ENCODE peak calls at places on chromosome 22, in seven cellular contexts. O, X, Y, R, L, E and U are unnamed samples.

GRCh38 chr22:27397036-27397947 is 404.3 kb downstream of the MN1 start:
- DNase-seq in O (no peak), X (no peak), Y (no peak), R (no peak), L (no peak), E (no peak), U (peak)

GRCh38 chr22:45211435-45211834 is 29.3 kb downstream of the KIAA0930 start:
- DNase-seq in O (peak), X (no peak), Y (no peak), R (no peak), L (no peak), E (no peak), U (peak)

GRCh38 chr22:39290248-39290720 is 29.1 kb downstream of the RPL3 start:
- DNase-seq in O (no peak), X (peak), Y (no peak), R (peak), L (no peak), E (no peak), U (no peak)

GRCh38 chr22:47778160-47778658 is 1015.8 kb downstream of the TBC1D22A start:
- DNase-seq in O (no peak), X (no peak), Y (no peak), R (no peak), L (no peak), E (no peak), U (no peak)

GRCh38 chr22:28142361-28142801 is 223.3 kb upstream of the PITPNB start:
- DNase-seq in O (no peak), X (no peak), Y (peak), R (peak), L (no peak), E (no peak), U (peak)

GRCh38 chr22:20816559-20816958 is 42.1 kb downstream of the PI4KA start:
- DNase-seq in O (peak), X (no peak), Y (no peak), R (no peak), L (no peak), E (no peak), U (no peak)

GRCh38 chr22:39478461-39478860 is 21.6 kb downstream of the MGAT3 start:
- DNase-seq in O (no peak), X (peak), Y (no peak), R (peak), L (no peak), E (no peak), U (no peak)

GRCh38 chr22:28005513-28005912 is 86.5 kb upstream of the PITPNB start:
- DNase-seq in O (no peak), X (no peak), Y (no peak), R (no peak), L (no peak), E (no peak), U (no peak)

GRCh38 chr22:39994046-39994565 is 648 bp upstream of the FAM83F start:
- DNase-seq in O (no peak), X (no peak), Y (no peak), R (no peak), L (no peak), E (no peak), U (no peak)

GRCh38 chr22:17501679-17502285 is 61.5 kb upstream of the SLC25A18 start:
- DNase-seq in O (no peak), X (peak), Y (peak), R (peak), L (no peak), E (peak), U (peak)

GRCh38 chr22:20779813-20780148 is 5.9 kb downstream of the SERPIND1 start:
- DNase-seq in O (no peak), X (no peak), Y (peak), R (no peak), L (no peak), E (no peak), U (peak)

GRCh38 chr22:33652596-33652995 is 267.7 kb downstream of the LARGE1 start:
- DNase-seq in O (no peak), X (no peak), Y (peak), R (peak), L (no peak), E (peak), U (peak)

GRCh38 chr22:25448435-25449051 is 115.9 kb upstream of the GRK3 start:
- DNase-seq in O (no peak), X (no peak), Y (peak), R (peak), L (no peak), E (peak), U (peak)

GRCh38 chr22:25447689-25448434 is 116.6 kb upstream of the GRK3 start:
- DNase-seq in O (peak), X (peak), Y (peak), R (peak), L (peak), E (peak), U (peak)

GRCh38 chr22:25451480-25452114 is 112.9 kb upstream of the GRK3 start:
- DNase-seq in O (no peak), X (no peak), Y (peak), R (no peak), L (no peak), E (no peak), U (no peak)

GRCh38 chr22:25452116-25452700 is 112.3 kb upstream of the GRK3 start:
- DNase-seq in O (no peak), X (no peak), Y (no peak), R (no peak), L (no peak), E (no peak), U (no peak)

GRCh38 chr22:25449781-25450317 is 114.6 kb upstream of the GRK3 start:
- DNase-seq in O (no peak), X (no peak), Y (peak), R (peak), L (no peak), E (no peak), U (no peak)
- H3K4me3 ChIP-seq in O (no peak), X (no peak), Y (peak), R (peak), L (no peak), E (no peak), U (peak)

DNA sequence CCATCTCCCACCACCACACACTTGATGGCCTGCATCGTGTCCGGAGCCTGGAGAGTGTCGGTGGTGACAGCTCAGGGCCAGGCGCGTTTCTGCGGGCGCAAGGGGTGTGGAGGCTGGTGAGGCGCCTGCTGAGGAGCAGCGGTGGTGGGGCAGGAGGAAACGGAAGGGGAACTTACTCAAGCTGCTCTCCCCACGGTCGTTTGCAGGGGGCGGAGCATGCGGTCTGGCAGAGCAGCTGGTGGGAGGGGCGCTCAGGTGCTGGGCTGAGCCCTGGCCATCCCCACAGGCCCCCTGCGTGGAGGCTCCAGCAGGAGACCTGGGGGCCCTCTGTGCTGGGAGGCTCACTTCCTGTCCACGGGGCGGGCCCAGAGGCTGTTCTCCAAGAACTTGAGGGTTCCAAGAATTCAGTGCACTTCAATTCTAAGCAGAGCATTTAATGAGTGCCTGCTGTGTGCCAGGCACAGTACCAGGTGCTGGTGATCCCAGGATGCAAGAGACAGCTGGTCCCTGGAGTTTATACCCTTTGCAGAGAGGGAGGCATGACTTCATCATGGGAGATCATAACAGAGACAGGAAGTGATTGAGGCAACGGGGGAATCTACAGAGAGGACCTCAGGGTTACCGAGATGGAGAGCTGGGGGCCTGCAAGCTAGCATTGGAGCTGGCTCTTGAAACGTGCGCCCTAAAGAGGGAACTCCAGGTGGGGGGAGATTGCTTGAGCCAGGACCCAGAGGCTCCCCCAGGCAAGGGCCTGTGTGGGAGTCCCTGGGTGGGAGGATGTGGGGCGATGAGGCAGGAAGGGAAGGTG is at the start of gene RAC2:
- DNase-seq in O (peak), X (peak), Y (peak), R (peak), L (no peak), E (peak), U (peak)
- H3K4me3 ChIP-seq in O (peak), X (no peak), Y (peak), R (peak), L (no peak), E (no peak), U (peak)

GRCh38 chr22:42991010-42991651 is 23.8 kb downstream of the PACSIN2 start:
- DNase-seq in O (peak), X (peak), Y (peak), R (peak), L (no peak), E (peak), U (peak)

GRCh38 chr22:42994276-42994916 is 20.6 kb downstream of the PACSIN2 start:
- DNase-seq in O (no peak), X (no peak), Y (no peak), R (no peak), L (no peak), E (peak), U (no peak)

GRCh38 chr22:42993651-42994275 is 21.2 kb downstream of the PACSIN2 start:
- DNase-seq in O (peak), X (no peak), Y (peak), R (no peak), L (no peak), E (peak), U (peak)

GRCh38 chr22:42992092-42992491 is 22.9 kb downstream of the PACSIN2 start:
- DNase-seq in O (peak), X (no peak), Y (no peak), R (no peak), L (no peak), E (no peak), U (no peak)

DNA sequence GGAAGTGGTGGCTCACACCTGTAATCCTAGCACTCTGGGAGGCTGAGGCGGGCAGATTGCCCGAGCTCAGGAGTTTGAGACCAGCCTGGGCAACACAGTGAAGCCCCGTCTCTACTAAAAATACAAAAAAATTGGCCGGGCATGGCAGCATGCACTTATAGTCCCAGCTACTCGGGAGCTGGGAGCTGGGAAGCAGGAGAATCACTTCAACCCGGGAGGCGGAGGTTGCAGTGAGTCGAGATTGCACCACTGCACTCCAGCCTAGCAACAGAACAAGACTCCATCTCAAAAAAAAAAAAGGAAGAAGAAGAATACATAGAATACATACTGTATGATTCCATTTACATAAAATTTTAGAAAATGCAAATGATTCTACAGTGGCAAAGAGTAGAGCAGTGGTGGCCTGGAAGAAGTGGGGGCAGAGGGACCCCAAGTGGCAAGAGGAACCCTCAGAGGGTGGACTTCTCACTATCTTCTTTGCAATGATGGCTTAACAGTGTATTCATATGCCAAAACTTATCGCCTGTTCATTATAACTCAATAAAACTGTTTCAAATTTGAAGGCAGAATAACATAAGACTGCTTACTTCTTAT is 22.0 kb downstream of the PACSIN2 start:
- DNase-seq in O (peak), X (no peak), Y (no peak), R (no peak), L (no peak), E (no peak), U (no peak)
- H3K4me3 ChIP-seq in O (no peak), X (no peak), Y (no peak), R (no peak), L (no peak), E (no peak), U (no peak)

DNA sequence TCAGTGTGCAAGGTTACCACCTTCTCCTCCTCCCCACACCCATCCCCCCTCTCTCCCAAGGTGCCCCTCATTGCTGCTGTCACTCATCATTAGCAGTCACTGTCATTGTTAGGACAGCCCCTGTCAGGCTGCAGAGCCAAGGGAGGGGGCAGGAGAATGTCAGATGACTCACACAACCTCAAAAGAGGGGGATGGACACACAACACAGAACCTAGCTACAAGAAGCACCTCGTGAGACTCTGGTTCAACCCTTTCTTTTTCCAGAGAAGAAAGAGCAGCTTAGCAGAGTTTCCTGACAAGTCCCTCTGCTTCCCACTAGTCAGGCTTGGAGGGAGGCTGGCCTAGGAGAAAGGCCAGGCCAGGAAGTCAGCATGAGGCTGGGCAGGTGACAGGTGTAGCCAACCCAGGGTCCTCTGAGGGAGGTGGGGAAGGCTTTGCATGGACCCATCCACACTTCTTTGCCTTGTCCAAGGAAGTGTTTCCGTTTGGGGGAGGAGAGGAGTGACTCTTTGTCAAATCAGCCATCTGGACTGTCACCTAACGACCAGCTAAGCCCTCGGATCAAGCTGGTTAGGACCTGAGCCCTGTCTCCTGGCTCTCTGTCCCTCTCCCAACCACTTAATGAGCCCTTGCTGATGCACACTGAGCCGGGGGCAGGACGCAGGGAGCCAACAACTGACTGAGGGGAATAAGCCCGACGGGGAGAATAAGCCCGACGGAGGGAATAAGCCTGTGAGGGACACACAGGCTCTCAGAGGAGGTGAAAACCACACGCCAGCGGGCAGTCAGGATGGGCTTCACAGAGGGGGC is 18.3 kb downstream of the ADORA2A start:
- DNase-seq in O (no peak), X (no peak), Y (no peak), R (no peak), L (no peak), E (no peak), U (no peak)
- H3K4me3 ChIP-seq in O (no peak), X (no peak), Y (no peak), R (no peak), L (no peak), E (no peak), U (no peak)

GRCh38 chr22:49300241-49300640 is 527.4 kb downstream of the BRD1 start:
- DNase-seq in O (peak), X (no peak), Y (no peak), R (no peak), L (peak), E (no peak), U (no peak)
- H3K4me3 ChIP-seq in O (no peak), X (no peak), Y (no peak), R (no peak), L (no peak), E (no peak), U (no peak)

DNA sequence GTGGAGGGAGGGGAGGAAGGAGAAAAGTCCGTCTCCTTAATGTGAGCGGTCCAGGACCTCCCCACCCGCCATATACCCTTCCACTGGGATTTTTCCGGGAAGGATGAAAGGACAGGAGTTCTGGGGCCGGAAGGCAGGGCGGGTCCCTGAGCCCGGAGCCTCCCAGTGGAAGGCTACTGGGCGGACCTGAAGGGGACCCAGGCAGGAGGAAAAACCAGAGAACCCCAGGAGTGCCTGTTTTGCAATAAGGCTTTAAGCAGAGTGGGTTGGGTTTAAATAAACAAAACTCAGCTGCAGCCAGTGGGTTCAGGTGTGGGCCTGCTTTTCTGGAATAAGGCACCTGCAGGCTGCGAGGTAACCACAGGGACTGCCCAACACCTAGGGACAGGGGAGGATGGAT is 1.7 kb upstream of the CELSR1 start:
- DNase-seq in O (no peak), X (no peak), Y (no peak), R (peak), L (no peak), E (no peak), U (no peak)
- H3K4me3 ChIP-seq in O (no peak), X (no peak), Y (no peak), R (peak), L (no peak), E (no peak), U (no peak)

GRCh38 chr22:19172213-19173046 is 6.1 kb downstream of the SLC25A1 start:
- DNase-seq in O (no peak), X (no peak), Y (no peak), R (no peak), L (no peak), E (no peak), U (no peak)

GRCh38 chr22:19175026-19175601 is 3.4 kb downstream of the SLC25A1 start:
- DNase-seq in O (no peak), X (no peak), Y (no peak), R (no peak), L (no peak), E (no peak), U (no peak)

GRCh38 chr22:19174106-19175025 is 4.2 kb downstream of the SLC25A1 start:
- DNase-seq in O (peak), X (peak), Y (peak), R (peak), L (no peak), E (peak), U (peak)

GRCh38 chr22:19175602-19176174 is 2.8 kb downstream of the SLC25A1 start:
- DNase-seq in O (no peak), X (no peak), Y (no peak), R (no peak), L (no peak), E (no peak), U (no peak)

GRCh38 chr22:19173047-19174035 is 5.2 kb downstream of the SLC25A1 start:
- DNase-seq in O (peak), X (peak), Y (no peak), R (no peak), L (no peak), E (no peak), U (no peak)
- H3K4me3 ChIP-seq in O (no peak), X (no peak), Y (peak), R (no peak), L (no peak), E (no peak), U (peak)

GRCh38 chr22:50471962-50472361 is 2.9 kb downstream of the SBF1 start:
- DNase-seq in O (no peak), X (no peak), Y (no peak), R (no peak), L (no peak), E (no peak), U (no peak)
- H3K4me3 ChIP-seq in O (no peak), X (no peak), Y (no peak), R (no peak), L (peak), E (no peak), U (no peak)

DNA sequence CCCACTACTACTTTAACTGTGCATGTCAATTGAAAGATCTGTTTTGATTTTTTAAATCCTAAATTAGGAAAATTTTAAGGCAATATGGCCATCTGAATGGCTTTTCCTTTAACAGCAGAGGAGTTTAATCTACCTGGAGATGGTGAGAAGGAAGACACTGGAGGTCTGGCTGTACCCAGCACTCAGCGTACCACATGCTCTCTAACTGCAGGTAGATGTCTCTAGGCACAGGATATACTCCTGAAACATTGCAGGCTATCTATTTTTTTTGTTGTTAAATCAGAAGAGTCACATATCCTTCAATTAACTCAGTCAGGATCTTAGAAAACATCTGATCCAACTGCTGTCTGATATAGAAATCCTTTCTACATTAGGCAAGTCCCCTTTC is 17.3 kb upstream of the CASTOR1 start:
- DNase-seq in O (no peak), X (no peak), Y (no peak), R (no peak), L (no peak), E (no peak), U (no peak)
- H3K4me3 ChIP-seq in O (no peak), X (no peak), Y (no peak), R (no peak), L (no peak), E (no peak), U (no peak)